ENCODE peak calls at places on chromosomes 6 and 20, in six cellular contexts. M is breast epithelium, I is endodermal cell, D is AG04450, K is OCI-LY7, L is bronchial epithelial cell. G is an unnamed sample.

GRCh38 chr6:146990821-146991798 is 213.1 kb upstream of the STXBP5 start:
- DNase-seq in D (no peak), I (no peak), K (no peak), L (peak), M (no peak), G (no peak)

GRCh38 chr6:71250050-71250689 is 38.4 kb upstream of the OGFRL1 start:
- DNase-seq in D (peak), K (peak), L (peak), M (no peak), I (no peak), G (no peak)

GRCh38 chr6:122289721-122290501 is 109.5 kb upstream of the HSF2 start:
- DNase-seq in K (no peak), I (peak), D (no peak), M (no peak), L (peak), G (no peak)

GRCh38 chr20:62938105-62938888 is at the start of gene GID8:
- DNase-seq in K (peak), I (peak), M (no peak), D (no peak), L (peak), G (peak)

GRCh38 chr6:45997875-45998506 is 17.7 kb downstream of the CLIC5 start:
- DNase-seq in I (no peak), L (no peak), M (no peak), D (no peak), K (no peak), G (no peak)

GRCh38 chr6:98287876-98288275 is 546.5 kb upstream of the POU3F2 start:
- DNase-seq in K (no peak), I (no peak), D (no peak), M (no peak), L (no peak), G (no peak)

GRCh38 chr6:131027326-131027725 is 35.7 kb downstream of the EPB41L2 start:
- DNase-seq in D (no peak), I (no peak), K (no peak), L (no peak), M (no peak), G (no peak)

GRCh38 chr6:163232015-163232523 is 182.4 kb upstream of the QKI start:
- DNase-seq in I (no peak), M (no peak), L (no peak), D (no peak), K (no peak), G (no peak)

GRCh38 chr20:34794006-34794585 is 31.4 kb downstream of the NCOA6 start:
- DNase-seq in I (no peak), L (peak), D (no peak), M (no peak), K (no peak), G (no peak)

GRCh38 chr20:56268536-56268935 is 20.0 kb downstream of the MC3R start:
- DNase-seq in M (no peak), K (no peak), D (no peak), I (no peak), L (no peak), G (no peak)

GRCh38 chr6:165725201-165725600 is 62.2 kb upstream of the PDE10A start:
- DNase-seq in K (no peak), L (no peak), D (no peak), M (no peak), I (no peak), G (no peak)

GRCh38 chr6:99458319-99458718 is 33.2 kb upstream of the PNISR start:
- DNase-seq in D (no peak), K (peak), M (no peak), I (peak), L (peak), G (no peak)

GRCh38 chr6:53294095-53294494 is 54.7 kb downstream of the ELOVL5 start:
- DNase-seq in D (no peak), K (peak), L (no peak), I (peak), M (no peak), G (peak)

GRCh38 chr6:36386495-36387439 is 702 bp downstream of the ETV7 start:
- DNase-seq in M (no peak), K (no peak), D (peak), L (peak), I (peak), G (no peak)

GRCh38 chr6:148535976-148536375 is 193.3 kb downstream of the SASH1 start:
- DNase-seq in M (no peak), D (no peak), K (no peak), I (no peak), L (no peak), G (no peak)

GRCh38 chr6:89681983-89682564 is 43.5 kb upstream of the LYRM2 start:
- DNase-seq in M (no peak), K (no peak), L (no peak), I (no peak), D (no peak), G (no peak)

GRCh38 chr6:83467620-83468036 is 36.8 kb upstream of the ME1 start:
- DNase-seq in K (no peak), L (no peak), D (no peak), M (no peak), I (no peak), G (no peak)

GRCh38 chr6:27111743-27112142 is 135.8 kb upstream of the PRSS16 start:
- DNase-seq in K (peak), D (no peak), I (no peak), M (no peak), L (no peak), G (no peak)

GRCh38 chr6:7526755-7527154 is 14.7 kb upstream of the DSP start:
- DNase-seq in K (no peak), D (no peak), I (peak), M (no peak), L (no peak), G (no peak)

GRCh38 chr6:5103250-5103649 is 18.1 kb downstream of the PPP1R3G start:
- DNase-seq in M (no peak), I (no peak), D (no peak), K (no peak), L (no peak), G (no peak)

GRCh38 chr6:43749461-43749860 is 20.6 kb upstream of the VEGFA start:
- DNase-seq in L (no peak), I (peak), K (no peak), D (no peak), M (peak), G (no peak)

GRCh38 chr6:161366301-161366953 is 92.6 kb upstream of the AGPAT4 start:
- DNase-seq in M (no peak), L (no peak), K (no peak), I (no peak), D (no peak), G (no peak)

GRCh38 chr6:111922454-111923297 is 49.4 kb upstream of the FYN start:
- DNase-seq in M (no peak), L (peak), D (no peak), I (no peak), K (no peak), G (no peak)

GRCh38 chr20:11553603-11554002 is 364.1 kb upstream of the BTBD3 start:
- DNase-seq in D (no peak), L (peak), K (no peak), I (no peak), M (no peak), G (no peak)

GRCh38 chr6:140082867-140083297 is 708.4 kb upstream of the CITED2 start:
- DNase-seq in I (no peak), M (no peak), L (peak), K (no peak), D (no peak), G (no peak)

GRCh38 chr6:14919038-14919437 is 326.8 kb upstream of the JARID2 start:
- DNase-seq in M (no peak), I (no peak), K (no peak), L (no peak), D (no peak), G (no peak)

GRCh38 chr6:99349620-99350141 is at the start of gene FAXC:
- DNase-seq in K (no peak), D (no peak), L (peak), I (peak), M (no peak), G (peak)

GRCh38 chr20:25685276-25686080 is 11.2 kb downstream of the ZNF337 start:
- DNase-seq in M (no peak), I (peak), L (no peak), D (no peak), K (peak), G (no peak)

GRCh38 chr6:112780498-112781096 is 433.5 kb downstream of the RFPL4B start:
- DNase-seq in M (peak), K (peak), I (peak), D (peak), L (peak), G (peak)

GRCh38 chr6:116557863-116558262 is 4.3 kb downstream of the CALHM4 start:
- DNase-seq in D (peak), M (no peak), L (peak), I (no peak), K (no peak), G (no peak)

GRCh38 chr6:117505337-117505736 is 22.9 kb downstream of the DCBLD1 start:
- DNase-seq in L (no peak), I (no peak), D (no peak), K (no peak), M (no peak), G (no peak)

GRCh38 chr6:127100510-127101140 is 17.8 kb upstream of the RSPO3 start:
- DNase-seq in K (no peak), I (no peak), M (no peak), D (no peak), L (peak), G (no peak)

GRCh38 chr6:122476131-122476530 is 4.5 kb upstream of the SERINC1 start:
- DNase-seq in L (peak), I (no peak), M (no peak), D (no peak), K (peak), G (no peak)

GRCh38 chr6:138815797-138816528 is 20.1 kb downstream of the ECT2L start:
- DNase-seq in I (no peak), L (peak), K (peak), D (peak), M (no peak), G (no peak)

GRCh38 chr20:32278199-32278643 is 770 bp downstream of the KIF3B start:
- DNase-seq in I (no peak), M (no peak), K (peak), L (no peak), D (no peak), G (no peak)

GRCh38 chr6:32046450-32047083 is 8.4 kb downstream of the CYP21A2 start:
- DNase-seq in D (no peak), I (peak), L (no peak), K (no peak), M (no peak), G (no peak)

GRCh38 chr6:22828179-22829062 is 259.1 kb downstream of the HDGFL1 start:
- DNase-seq in L (peak), M (no peak), I (peak), D (peak), K (no peak), G (peak)

GRCh38 chr6:35184580-35185301 is 29.0 kb upstream of the SCUBE3 start:
- DNase-seq in I (no peak), M (no peak), D (no peak), L (peak), K (no peak), G (no peak)

GRCh38 chr20:26214991-26215390 is 518.3 kb upstream of the ZNF337 start:
- DNase-seq in K (no peak), L (no peak), I (no peak), D (no peak), M (no peak), G (no peak)

DNA sequence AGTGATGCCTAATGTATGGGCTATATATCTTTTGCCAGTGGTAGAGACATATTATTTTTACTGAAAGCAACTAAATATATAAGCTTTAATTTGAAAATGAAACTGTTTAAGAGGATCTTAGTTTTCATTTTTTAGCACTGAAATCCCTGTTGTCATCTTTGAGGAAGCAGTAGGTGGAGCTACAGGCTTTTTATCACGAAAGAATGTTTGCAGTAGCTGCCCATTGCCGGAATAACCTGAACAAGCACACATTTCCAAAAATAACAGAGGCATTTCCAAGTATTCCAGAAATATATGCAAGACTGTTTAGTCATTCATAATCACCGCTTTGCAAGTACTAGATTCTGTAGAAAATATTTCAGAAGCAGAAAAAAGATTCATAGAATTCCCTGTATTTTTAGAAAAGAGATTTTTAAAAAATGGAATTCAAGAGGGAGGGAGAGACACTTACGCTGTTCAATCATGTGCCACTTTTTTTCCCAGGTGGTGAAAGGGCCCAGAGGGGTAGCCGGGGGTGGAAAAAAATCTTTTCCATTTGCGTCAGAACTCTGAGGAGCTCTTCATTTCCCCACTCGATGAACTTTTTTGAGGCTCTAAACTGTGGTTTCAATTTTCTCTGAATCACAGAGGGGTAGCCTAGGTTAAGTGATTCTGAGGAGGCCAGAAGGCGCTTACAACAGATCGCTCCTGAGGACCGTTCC is 142.5 kb upstream of the FERMT1 start:
- DNase-seq in D (peak), L (peak), M (no peak), I (no peak), K (peak), G (no peak)
- TF ChIP-seq CTCF in D (peak), L (peak), M (no peak), I (peak), K (peak), G (peak)

GRCh38 chr20:44651507-44652373 is at the start of gene ADA:
- DNase-seq in D (no peak), I (peak), L (peak), M (no peak), K (peak), G (peak)
- TF ChIP-seq CTCF in D (peak), I (peak), L (peak), M (no peak), K (no peak), G (peak)

GRCh38 chr6:39861663-39862062 is 69.5 kb downstream of the DAAM2 start:
- DNase-seq in L (no peak), K (no peak), M (no peak), D (no peak), I (no peak), G (no peak)

GRCh38 chr6:39873439-39873838 is 60.8 kb downstream of the MOCS1 start:
- DNase-seq in K (no peak), D (no peak), L (no peak), M (no peak), I (no peak), G (no peak)

GRCh38 chr6:39870950-39871349 is 63.3 kb downstream of the MOCS1 start:
- DNase-seq in K (no peak), I (no peak), M (no peak), D (no peak), L (no peak), G (no peak)

GRCh38 chr6:39865011-39865888 is 69.0 kb downstream of the MOCS1 start:
- DNase-seq in I (peak), K (peak), M (peak), D (no peak), L (peak), G (peak)

DNA sequence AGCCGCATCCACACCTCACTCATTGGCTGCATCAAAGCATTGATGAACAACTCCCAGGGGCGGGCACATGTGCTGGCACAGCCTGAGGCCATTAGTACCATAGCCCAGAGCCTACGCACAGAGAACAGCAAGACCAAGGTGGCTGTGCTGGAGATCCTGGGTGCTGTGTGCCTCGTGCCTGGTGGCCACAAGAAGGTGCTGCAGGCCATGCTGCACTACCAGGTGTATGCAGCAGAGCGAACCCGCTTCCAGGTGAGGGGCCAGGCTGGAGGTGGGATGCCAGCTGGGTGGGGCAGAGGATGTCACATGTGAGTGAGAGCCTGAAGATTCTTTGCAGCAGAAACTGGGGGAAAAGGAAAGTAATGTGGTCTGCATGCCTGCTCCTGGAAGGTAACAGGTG is 66.7 kb downstream of the MOCS1 start:
- DNase-seq in D (no peak), I (peak), L (no peak), K (peak), M (no peak), G (no peak)
- TF ChIP-seq CTCF in D (no peak), I (peak), L (peak), K (peak), M (no peak), G (peak)

GRCh38 chr6:142715386-142715785 is 229.6 kb downstream of the HIVEP2 start:
- DNase-seq in K (no peak), I (no peak), D (no peak), L (no peak), M (no peak), G (no peak)
- TF ChIP-seq CTCF in K (no peak), I (no peak), D (no peak), L (no peak), M (no peak), G (no peak)

DNA sequence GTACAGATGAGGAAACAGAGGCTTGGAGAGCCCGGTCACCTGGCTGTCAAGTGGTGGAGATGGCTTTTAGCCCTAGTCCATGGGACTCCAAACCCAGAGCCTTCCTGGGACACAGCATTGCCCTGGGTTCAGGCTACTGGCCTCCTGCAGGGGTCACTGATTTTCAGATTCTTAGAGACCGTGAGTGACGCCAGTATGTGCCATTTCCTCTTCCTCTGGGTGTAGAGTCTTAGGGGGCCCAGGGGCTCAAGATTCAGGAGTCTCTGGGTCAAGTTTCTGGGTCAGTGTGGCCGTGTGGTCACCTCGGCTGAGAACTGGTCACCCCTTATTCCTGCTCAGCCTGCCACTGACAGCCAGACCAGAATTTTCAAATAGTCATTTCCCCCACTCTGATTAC is 574 bp downstream of the ARHGAP40 start:
- DNase-seq in M (no peak), K (no peak), I (peak), D (no peak), L (no peak), G (no peak)
- TF ChIP-seq CTCF in M (no peak), K (no peak), I (no peak), D (no peak), L (no peak), G (no peak)

G was measured in progenitor cell of endocrine pancreas.